ENCODE peak calls at places on chromosomes 3 and 15, in five cellular contexts. F, P, H, T and G are unnamed samples.

GRCh38 chr3:1275495-1275894 is 182.7 kb downstream of the CNTN6 start:
- DNase-seq in F (no peak), P (no peak), H (no peak), T (no peak), G (no peak)

GRCh38 chr15:89667706-89667960 is 11.5 kb downstream of the PLIN1 start:
- DNase-seq in F (no peak), P (no peak), H (no peak), T (no peak), G (no peak)

GRCh38 chr3:177589921-177590336 is 392.6 kb upstream of the TBL1XR1 start:
- DNase-seq in F (peak), P (no peak), H (no peak), T (no peak), G (peak)

GRCh38 chr3:57512174-57512573 is 32.0 kb downstream of the DNAH12 start:
- DNase-seq in F (no peak), P (no peak), H (no peak), T (no peak), G (no peak)

GRCh38 chr3:16761576-16761975 is 123.2 kb upstream of the PLCL2 start:
- DNase-seq in F (no peak), P (no peak), H (no peak), T (no peak), G (no peak)

GRCh38 chr3:81161851-81162250 is 599.6 kb downstream of the GBE1 start:
- DNase-seq in F (no peak), P (no peak), H (no peak), T (no peak), G (no peak)

GRCh38 chr15:82942691-82943090 is 9.8 kb downstream of the HOMER2 start:
- DNase-seq in F (peak), P (no peak), H (no peak), T (no peak), G (no peak)

GRCh38 chr3:195258449-195259145 is 12.4 kb downstream of the XXYLT1 start:
- DNase-seq in F (no peak), P (peak), H (no peak), T (no peak), G (peak)

GRCh38 chr3:150469031-150469930 is 61.2 kb downstream of the TSC22D2 start:
- DNase-seq in F (peak), P (no peak), H (no peak), T (peak), G (no peak)

GRCh38 chr3:42980209-42980608 is 1.1 kb downstream of the GASK1A start:
- DNase-seq in F (no peak), P (no peak), H (no peak), T (no peak), G (peak)

GRCh38 chr3:148796799-148797198 is 30.8 kb upstream of the CPB1 start:
- DNase-seq in F (no peak), P (no peak), H (no peak), T (no peak), G (no peak)

GRCh38 chr3:112327371-112327951 is 5.5 kb upstream of the CD200 start:
- DNase-seq in F (peak), P (peak), H (peak), T (peak), G (no peak)

GRCh38 chr15:68271854-68272471 is 5.6 kb upstream of the FEM1B start:
- DNase-seq in F (peak), P (no peak), H (no peak), T (no peak), G (peak)

GRCh38 chr3:99783009-99783573 is 34.6 kb upstream of the CMSS1 start:
- DNase-seq in F (peak), P (no peak), H (no peak), T (no peak), G (no peak)

GRCh38 chr3:193883551-193883950 is 252.4 kb upstream of the HES1 start:
- DNase-seq in F (peak), P (no peak), H (no peak), T (no peak), G (no peak)

GRCh38 chr3:49519916-49520385 is 34.3 kb upstream of the BSN start:
- DNase-seq in F (no peak), P (no peak), H (no peak), T (no peak), G (no peak)

GRCh38 chr3:84983490-84983889 is 24.7 kb downstream of the CADM2 start:
- DNase-seq in F (no peak), P (no peak), H (no peak), T (no peak), G (no peak)